ENCODE peak calls at places on chromosomes 5 and 9, in five cellular contexts. P, G, C, F and O are unnamed samples.

GRCh38 chr5:1995491-1995890 is 112.8 kb upstream of the IRX4 start:
- DNase-seq in F (no peak), P (no peak), G (no peak), C (no peak), O (no peak)

GRCh38 chr9:20838218-20838617 is 154.2 kb downstream of the FOCAD start:
- DNase-seq in G (no peak), C (no peak), F (no peak), P (peak; percentile 4), O (no peak)

GRCh38 chr9:86644315-86645034 is 290.3 kb upstream of the TUT7 start:
- DNase-seq in P (no peak), F (no peak), C (no peak), G (no peak), O (no peak)

GRCh38 chr5:149938272-149938671 is 6.3 kb downstream of the PDE6A start:
- DNase-seq in G (peak; percentile 66), C (no peak), F (no peak), P (peak; percentile 82), O (no peak)

GRCh38 chr5:112381521-112381920 is 37.6 kb downstream of the EPB41L4A start:
- DNase-seq in P (no peak), C (no peak), G (no peak), F (no peak), O (no peak)

GRCh38 chr9:24899463-24899862 is 353.8 kb upstream of the IZUMO3 start:
- DNase-seq in F (no peak), P (no peak), G (no peak), C (no peak), O (no peak)

GRCh38 chr5:91151947-91152346 is 231.2 kb downstream of the ARRDC3 start:
- DNase-seq in P (peak; percentile 92), F (peak; percentile 66), C (no peak), G (peak; percentile 97), O (no peak)

GRCh38 chr9:127970401-127971313 is 10.1 kb downstream of the EEIG1 start:
- DNase-seq in G (no peak), F (no peak), C (no peak), P (peak; percentile 89), O (no peak)

GRCh38 chr9:34547960-34548603 is 25.3 kb upstream of the ENHO start:
- DNase-seq in C (peak; percentile 81), G (peak; percentile 76), P (peak; percentile 61), F (peak; percentile 55), O (peak; percentile 87)

GRCh38 chr5:57735754-57736153 is 253.1 kb upstream of the ACTBL2 start:
- DNase-seq in P (peak; percentile 67), F (no peak), C (no peak), G (peak; percentile 77), O (no peak)

GRCh38 chr9:109781541-109782197 is 1.7 kb downstream of the PALM2AKAP2 start:
- DNase-seq in F (peak; percentile 22), C (no peak), P (peak; percentile 47), G (no peak), O (no peak)

GRCh38 chr5:105956456-105957177 is 1714.1 kb downstream of the EFNA5 start:
- DNase-seq in C (no peak), F (no peak), P (peak; percentile 13), G (peak; percentile 3), O (no peak)

GRCh38 chr9:136655244-136656225 is 7.2 kb upstream of the EGFL7 start:
- DNase-seq in F (no peak), P (no peak), G (peak; percentile 61), C (no peak), O (no peak)

GRCh38 chr9:106864533-106865143 is 1.7 kb downstream of the ZNF462 start:
- DNase-seq in G (peak; percentile 60), P (peak; percentile 67), F (no peak), C (no peak), O (no peak)

GRCh38 chr5:154189819-154190651 is 498 bp upstream of the GALNT10 start:
- DNase-seq in C (peak; percentile 86), P (peak; percentile 81), F (peak; percentile 96), G (peak; percentile 85), O (peak; percentile 83)

GRCh38 chr9:127095416-127095815 is 27.0 kb downstream of the ANGPTL2 start:
- DNase-seq in F (no peak), P (no peak), C (no peak), G (no peak), O (no peak)

GRCh38 chr5:179209359-179210150 is 135.7 kb downstream of the ADAMTS2 start:
- DNase-seq in F (no peak), P (no peak), G (peak; percentile 60), C (no peak), O (no peak)

GRCh38 chr5:33832414-33832813 is 59.4 kb downstream of the ADAMTS12 start:
- DNase-seq in C (no peak), G (no peak), P (no peak), F (no peak), O (no peak)